ENCODE peak calls at places on chromosomes 11 and 22, in four cellular contexts. K is heart right ventricle, A is foreskin fibroblast, G is astrocyte of the cerebellum. F is an unnamed sample.

GRCh38 chr22:39405346-39406085 is 5.9 kb downstream of the TAB1 start:
- DNase-seq in K (no peak), G (no peak), A (peak), F (no peak)

GRCh38 chr11:116416852-116417251 is 355.9 kb downstream of the BUD13 start:
- DNase-seq in K (no peak), A (no peak), G (no peak), F (no peak)

GRCh38 chr11:68014157-68014965 is 4.2 kb downstream of the ALDH3B1 start:
- DNase-seq in K (no peak), G (peak), A (peak), F (no peak)

GRCh38 chr11:77244277-77245014 is 57.0 kb downstream of the GDPD4 start:
- DNase-seq in A (peak), G (peak), K (no peak), F (peak)

GRCh38 chr11:126592496-126593410 is 237.3 kb downstream of the ST3GAL4 start:
- DNase-seq in K (no peak), G (no peak), A (no peak), F (no peak)

GRCh38 chr11:94680426-94680825 is 87.7 kb upstream of the AMOTL1 start:
- DNase-seq in A (no peak), K (no peak), G (no peak), F (no peak)

GRCh38 chr11:128453444-128454336 is 133.7 kb downstream of the ETS1 start:
- DNase-seq in G (peak), A (peak), K (peak), F (peak)

GRCh38 chr11:56122073-56122472 is at the start of gene OR8H3:
- DNase-seq in K (no peak), A (no peak), G (no peak), F (no peak)

GRCh38 chr22:37880668-37881440 is 25.2 kb upstream of the MICALL1 start:
- DNase-seq in G (peak), K (no peak), A (peak), F (no peak)

GRCh38 chr11:108431997-108432396 is 35.3 kb downstream of the C11orf65 start:
- DNase-seq in K (no peak), A (no peak), G (no peak), F (no peak)

GRCh38 chr22:26672060-26672471 is 14.7 kb downstream of the MIAT start:
- DNase-seq in G (no peak), K (no peak), A (no peak), F (no peak)

GRCh38 chr22:26673485-26673884 is 16.1 kb downstream of the MIAT start:
- DNase-seq in A (no peak), K (no peak), G (no peak), F (no peak)

GRCh38 chr22:26674211-26675190 is 17.1 kb downstream of the MIAT start:
- DNase-seq in A (no peak), G (no peak), K (no peak), F (no peak)

GRCh38 chr22:26671317-26672059 is 14.1 kb downstream of the MIAT start:
- DNase-seq in A (no peak), G (no peak), K (no peak), F (no peak)

DNA sequence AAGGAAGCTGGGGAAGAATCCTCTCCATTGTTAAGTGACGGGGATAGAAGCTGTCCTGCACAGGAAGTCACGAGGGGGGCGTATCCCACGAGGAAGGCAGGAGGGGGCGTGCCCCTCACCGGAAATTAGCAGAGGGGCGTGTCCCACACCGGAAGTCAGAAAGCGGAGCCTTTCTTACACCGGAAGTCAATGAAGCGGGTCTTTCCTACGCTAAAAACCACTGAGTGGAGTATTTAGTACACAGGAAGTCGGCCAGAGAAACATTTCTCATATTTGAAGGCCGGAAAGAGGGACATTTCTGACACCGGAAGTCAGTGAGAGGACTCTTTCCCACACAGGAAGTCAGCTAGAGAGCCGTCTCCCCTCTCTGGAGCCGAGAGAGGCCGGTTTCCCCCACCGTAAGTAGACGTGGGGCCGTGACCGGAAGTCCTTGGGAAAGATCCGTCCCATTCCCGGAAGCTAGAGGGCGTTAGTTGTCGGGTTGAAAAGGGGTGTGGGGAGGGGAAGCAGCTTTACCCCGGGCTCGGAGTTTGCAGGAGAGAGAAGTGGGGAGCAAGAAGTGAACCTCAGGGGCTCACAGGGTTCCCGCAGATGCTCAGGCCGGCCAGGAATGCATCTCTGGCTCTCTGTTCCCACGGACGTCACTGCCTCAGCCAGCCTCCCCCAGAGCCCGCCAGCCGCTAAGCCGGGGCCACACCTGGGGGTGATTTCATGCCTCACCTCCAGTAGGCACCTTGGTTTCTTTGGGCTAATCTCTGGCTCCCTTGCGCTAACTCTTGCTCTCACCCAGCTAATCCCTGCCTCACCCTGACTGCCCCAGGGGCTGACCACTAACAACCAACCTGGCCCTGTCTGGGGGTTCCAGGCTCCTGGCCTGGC is 15.4 kb downstream of the MIAT start:
- DNase-seq in A (peak), G (peak), K (peak), F (peak)
- TF ChIP-seq CTCF in A (peak), G (peak), K (peak), F (peak)

DNA sequence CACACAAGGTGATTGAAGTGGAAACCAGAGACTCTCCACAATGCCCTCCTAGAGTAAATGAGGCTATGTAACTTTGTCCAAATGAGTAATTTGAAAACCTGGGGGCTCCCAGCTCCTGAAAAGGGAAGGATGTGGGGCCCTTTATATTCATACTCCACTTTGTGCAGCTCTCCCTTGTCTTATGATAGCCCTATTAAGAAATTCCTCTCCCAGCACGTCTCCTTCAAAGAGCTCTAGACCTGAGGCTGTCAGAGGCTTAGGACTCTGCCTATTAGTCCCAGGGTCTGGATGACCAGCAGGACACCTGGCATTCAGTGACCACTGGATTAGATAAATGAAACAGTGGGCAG is 2.1 kb downstream of the SLC43A1 start:
- DNase-seq in A (no peak), G (no peak), K (no peak), F (no peak)
- H3K4me3 ChIP-seq in A (peak), G (no peak), K (peak), F (peak)

GRCh38 chr11:84144531-84144930 is 858.4 kb upstream of the CCDC90B start:
- DNase-seq in K (no peak), A (no peak), G (no peak), F (no peak)

GRCh38 chr11:84142411-84142810 is 856.2 kb upstream of the CCDC90B start:
- DNase-seq in A (no peak), G (no peak), K (no peak), F (no peak)

GRCh38 chr11:84146826-84147225 is 860.7 kb upstream of the CCDC90B start:
- DNase-seq in K (no peak), G (no peak), A (no peak), F (no peak)
- TF ChIP-seq CTCF in K (no peak), G (no peak), A (no peak), F (no peak)

GRCh38 chr22:20268289-20268349 is at the start of gene RTN4R:
- DNase-seq in A (no peak), G (no peak), K (no peak), F (no peak)
- H3K4me3 ChIP-seq in A (no peak), G (peak), K (peak), F (peak)

F was measured in AG04449.